ENCODE peak calls at places on chromosome 13, in four cellular contexts. O, K, V and D are unnamed samples.

GRCh38 chr13:113915786-113916329 is 52.0 kb upstream of the GAS6 start:
- DNase-seq in K (no peak), O (no peak), V (no peak), D (no peak)

GRCh38 chr13:106063591-106064308 is 471.7 kb downstream of the EFNB2 start:
- DNase-seq in O (no peak), V (no peak), K (no peak), D (no peak)

GRCh38 chr13:73608157-73608516 is 526.1 kb downstream of the KLF12 start:
- DNase-seq in V (no peak), O (no peak), K (no peak), D (no peak)

GRCh38 chr13:104256701-104257100 is 1190.5 kb upstream of the SLC10A2 start:
- DNase-seq in K (no peak), O (no peak), V (no peak), D (no peak)

GRCh38 chr13:33494596-33495214 is 209.2 kb upstream of the STARD13 start:
- DNase-seq in K (no peak), V (peak), O (no peak), D (no peak)

GRCh38 chr13:59690857-59691500 is 472.7 kb downstream of the DIAPH3 start:
- DNase-seq in O (no peak), V (no peak), K (no peak), D (no peak)

GRCh38 chr13:113777311-113778260 is 18.6 kb downstream of the TMEM255B start:
- DNase-seq in K (no peak), V (peak), O (no peak), D (no peak)

GRCh38 chr13:50526771-50527567 is 316.5 kb downstream of the DLEU7 start:
- DNase-seq in O (no peak), V (no peak), K (no peak), D (no peak)

GRCh38 chr13:91894311-91894710 is 495.9 kb downstream of the GPC5 start:
- DNase-seq in O (no peak), V (no peak), K (no peak), D (no peak)

GRCh38 chr13:93388701-93389100 is 162.1 kb downstream of the GPC6 start:
- DNase-seq in V (no peak), O (no peak), K (no peak), D (no peak)